ENCODE peak calls at places on chromosomes 3 and 15, in ten cellular contexts. A is stimulated activated CD4-positive, alpha-beta T cell treated with anti-CD3 and anti-CD28 coated beads, Interleukin-2, amount 100 ng/mL, for 24 hours; P is LHCN-M2; K is HT1080; C is GM23338; R is frontal cortex; X is GM13976; Z is LoVo; M is kidney tubule cell; Q is T1000. L is an unnamed sample.

GRCh38 chr3:61356678-61357077 is 105.4 kb upstream of the FHIT start:
- DNase-seq in Q (no peak), K (no peak), C (no peak), R (no peak), P (no peak), A (no peak), M (no peak), Z (no peak), X (no peak), L (no peak)

GRCh38 chr3:34237946-34238345 is 439.5 kb downstream of the PDCD6IP start:
- DNase-seq in Z (no peak), P (peak), R (no peak), K (no peak), Q (no peak), X (no peak), M (no peak), C (no peak), A (no peak), L (no peak)

GRCh38 chr15:88630141-88630721 is 8.6 kb upstream of the ISG20 start:
- DNase-seq in R (no peak), X (no peak), A (no peak), M (peak), Q (no peak), P (no peak), C (no peak), K (peak), Z (no peak), L (no peak)

GRCh38 chr3:175983369-175983768 is 1124.2 kb downstream of the NAALADL2 start:
- DNase-seq in Z (no peak), Q (no peak), A (no peak), C (no peak), R (no peak), P (peak), M (no peak), K (no peak), X (no peak), L (no peak)

GRCh38 chr3:165768680-165769079 is 68.5 kb downstream of the BCHE start:
- DNase-seq in A (no peak), Z (no peak), R (no peak), C (peak), K (no peak), X (no peak), Q (no peak), P (no peak), M (no peak), L (no peak)

GRCh38 chr3:102466001-102466400 is 31.2 kb downstream of the ZPLD1 start:
- DNase-seq in P (no peak), A (no peak), X (no peak), Z (no peak), M (no peak), C (peak), R (no peak), Q (no peak), K (peak), L (no peak)

GRCh38 chr3:193016437-193016887 is 98.8 kb upstream of the MB21D2 start:
- DNase-seq in R (no peak), M (peak), Z (peak), A (no peak), K (peak), Q (no peak), P (no peak), X (no peak), C (peak), L (no peak)

GRCh38 chr3:146067048-146067447 is 93.9 kb downstream of the PLOD2 start:
- DNase-seq in Q (no peak), P (peak), M (peak), X (no peak), C (no peak), Z (no peak), A (no peak), R (no peak), K (peak), L (no peak)

GRCh38 chr15:66115568-66116206 is 137.9 kb downstream of the MEGF11 start:
- DNase-seq in Q (no peak), C (peak), X (no peak), R (no peak), Z (peak), K (no peak), M (no peak), A (no peak), P (no peak), L (no peak)

GRCh38 chr15:101675015-101675414 is 22.8 kb upstream of the TM2D3 start:
- DNase-seq in P (peak), K (peak), A (no peak), Q (no peak), C (no peak), Z (no peak), R (no peak), X (no peak), M (peak), L (no peak)

GRCh38 chr3:184733971-184734608 is 22.2 kb upstream of the MAGEF1 start:
- DNase-seq in C (no peak), Q (no peak), P (no peak), A (peak), K (no peak), M (no peak), R (no peak), Z (no peak), X (no peak), L (no peak)

GRCh38 chr15:101535170-101535902 is 45.8 kb upstream of the PCSK6 start:
- DNase-seq in C (no peak), P (no peak), A (peak), M (no peak), Z (no peak), K (no peak), X (no peak), Q (no peak), R (no peak), L (no peak)

GRCh38 chr3:127822836-127823589 is 698 bp upstream of the MGLL start:
- DNase-seq in R (peak), P (peak), Z (no peak), X (peak), C (peak), M (peak), K (no peak), A (no peak), Q (no peak), L (peak)

GRCh38 chr3:19270471-19270870 is 122.2 kb downstream of the KCNH8 start:
- DNase-seq in P (no peak), R (no peak), Q (no peak), K (no peak), X (no peak), A (no peak), Z (no peak), M (no peak), C (no peak), L (no peak)

GRCh38 chr3:23764407-23764806 is 41.3 kb upstream of the UBE2E1 start:
- DNase-seq in K (no peak), A (no peak), Z (no peak), M (no peak), C (no peak), P (no peak), R (no peak), Q (no peak), X (no peak), L (no peak)

GRCh38 chr3:10469406-10470119 is 35.8 kb downstream of the ATP2B2 start:
- DNase-seq in C (no peak), X (no peak), Q (no peak), R (no peak), P (no peak), M (no peak), Z (no peak), A (no peak), K (no peak), L (no peak)

GRCh38 chr3:190883973-190884832 is 21.7 kb upstream of the GMNC start:
- DNase-seq in K (peak), A (peak), R (no peak), C (peak), X (peak), Z (peak), P (peak), M (peak), Q (peak), L (peak)

GRCh38 chr3:32398531-32398930 is 6.9 kb downstream of the CMTM7 start:
- DNase-seq in M (no peak), X (no peak), Z (no peak), Q (no peak), P (no peak), R (no peak), K (no peak), A (no peak), C (no peak), L (no peak)

GRCh38 chr15:40906947-40907802 is 12.9 kb downstream of the VPS18 start:
- DNase-seq in A (peak), Q (no peak), K (no peak), Z (no peak), X (no peak), R (no peak), C (no peak), P (no peak), M (peak), L (peak)

GRCh38 chr15:97082835-97083234 is 752.3 kb downstream of the NR2F2 start:
- DNase-seq in Z (no peak), X (no peak), K (no peak), A (no peak), M (peak), P (no peak), Q (no peak), C (peak), R (no peak), L (no peak)

GRCh38 chr3:179149239-179149887 is 1.2 kb downstream of the PIK3CA start:
- DNase-seq in C (peak), Z (peak), Q (peak), R (no peak), K (no peak), M (peak), X (peak), P (peak), A (peak), L (no peak)

GRCh38 chr3:152113413-152113812 is 155.3 kb upstream of the MBNL1 start:
- DNase-seq in K (no peak), C (no peak), R (no peak), X (no peak), M (no peak), Z (no peak), P (no peak), A (no peak), Q (no peak), L (no peak)

GRCh38 chr3:175716451-175716850 is 857.3 kb downstream of the NAALADL2 start:
- DNase-seq in M (no peak), P (no peak), Z (no peak), A (no peak), Q (no peak), R (no peak), X (no peak), C (no peak), K (peak), L (no peak)

GRCh38 chr3:20645340-20645739 is 459.3 kb upstream of the SGO1 start:
- DNase-seq in X (no peak), Z (no peak), R (no peak), C (no peak), M (no peak), Q (no peak), P (no peak), A (no peak), K (no peak), L (no peak)

GRCh38 chr15:57223887-57224286 is 152.4 kb upstream of the CGNL1 start:
- DNase-seq in K (no peak), C (no peak), Z (no peak), M (no peak), R (no peak), X (no peak), P (no peak), Q (no peak), A (no peak), L (no peak)

GRCh38 chr15:31297880-31298456 is 28.7 kb upstream of the KLF13 start:
- DNase-seq in Z (peak), X (no peak), A (no peak), C (no peak), P (no peak), R (no peak), K (no peak), Q (no peak), M (no peak), L (no peak)

GRCh38 chr3:143600762-143601161 is 247.5 kb downstream of the SLC9A9 start:
- DNase-seq in R (no peak), M (peak), P (no peak), X (no peak), Q (no peak), Z (no peak), A (no peak), K (peak), C (peak), L (no peak)

GRCh38 chr15:99438691-99439523 is 126.9 kb upstream of the MEF2A start:
- DNase-seq in P (no peak), A (peak), K (no peak), Z (no peak), M (no peak), Q (no peak), R (no peak), C (peak), X (peak), L (peak)

GRCh38 chr3:50502225-50502583 is 1.2 kb downstream of the CACNA2D2 start:
- DNase-seq in Q (no peak), A (no peak), M (no peak), Z (no peak), R (no peak), C (no peak), P (no peak), X (no peak), K (no peak), L (no peak)

GRCh38 chr15:59632714-59633113 is 21.1 kb downstream of the GCNT3 start:
- DNase-seq in K (peak), Q (no peak), Z (no peak), R (no peak), A (no peak), M (no peak), P (peak), X (no peak), C (peak), L (peak)

GRCh38 chr15:71739355-71739754 is 71.0 kb upstream of the NR2E3 start:
- DNase-seq in Z (no peak), Q (no peak), R (no peak), K (no peak), X (no peak), M (no peak), A (no peak), C (no peak), P (no peak), L (no peak)

GRCh38 chr15:90845201-90845949 is 23.0 kb upstream of the FURIN start:
- DNase-seq in K (peak), P (peak), C (no peak), Z (peak), M (peak), X (peak), A (peak), R (no peak), Q (peak), L (no peak)

GRCh38 chr3:53650424-53650823 is 156.0 kb downstream of the CACNA1D start:
- DNase-seq in R (no peak), X (peak), Q (no peak), A (no peak), Z (no peak), M (no peak), P (no peak), K (no peak), C (no peak), L (no peak)

GRCh38 chr15:69748700-69749099 is 296.1 kb downstream of the RPLP1 start:
- DNase-seq in Q (no peak), C (no peak), R (no peak), M (no peak), P (no peak), K (no peak), X (no peak), A (peak), Z (no peak), L (no peak)

GRCh38 chr15:39248204-39248603 is 332.7 kb upstream of the THBS1 start:
- DNase-seq in C (no peak), P (peak), K (peak), M (peak), R (no peak), Q (peak), A (no peak), X (no peak), Z (peak), L (no peak)

L was measured in WERI-Rb-1.